ENCODE peak calls at places on chromosomes 1 and 21, in seven cellular contexts. G, B, X, T, C, P and H are unnamed samples.
A peak's percentile ranks its signal among the peaks of the same experiment; 100 is the strongest.

GRCh38 chr1:196902344-196902743 is 14.5 kb downstream of the CFHR4 start:
- DNase-seq in G (no peak), B (no peak), X (no peak), T (no peak), C (no peak), P (no peak), H (no peak)

GRCh38 chr1:207050428-207050767 is 610 bp downstream of the YOD1 start:
- DNase-seq in G (no peak), B (no peak), X (no peak), T (no peak), C (no peak), P (no peak), H (no peak)

GRCh38 chr1:119874186-119874585 is 22.1 kb downstream of the ADAM30 start:
- DNase-seq in G (no peak), B (no peak), X (no peak), T (no peak), C (no peak), P (no peak), H (no peak)

GRCh38 chr1:121517586-121518230 is 332.9 kb downstream of the SRGAP2C start:
- DNase-seq in G (no peak), B (no peak), X (no peak), T (no peak), C (no peak), P (no peak), H (no peak)

GRCh38 chr1:1954831-1955441 is 35.9 kb upstream of the TMEM52 start:
- DNase-seq in G (no peak), B (no peak), X (no peak), T (no peak), C (no peak), P (no peak), H (no peak)

GRCh38 chr1:184112176-184112948 is 60.8 kb downstream of the TSEN15 start:
- DNase-seq in G (no peak), B (no peak), X (no peak), T (no peak), C (no peak), P (no peak), H (no peak)

GRCh38 chr21:14405225-14405624 is 22.3 kb upstream of the HSPA13 start:
- DNase-seq in G (no peak), B (no peak), X (no peak), T (no peak), C (no peak), P (no peak), H (no peak)

GRCh38 chr1:1217621-1218523 is 3.9 kb upstream of the TNFRSF4 start:
- DNase-seq in G (no peak), B (no peak), X (no peak), T (no peak), C (no peak), P (no peak), H (no peak)

GRCh38 chr1:234083460-234083859 is 179.0 kb downstream of the SLC35F3 start:
- DNase-seq in G (no peak), B (no peak), X (no peak), T (no peak), C (no peak), P (no peak), H (no peak)

DNA sequence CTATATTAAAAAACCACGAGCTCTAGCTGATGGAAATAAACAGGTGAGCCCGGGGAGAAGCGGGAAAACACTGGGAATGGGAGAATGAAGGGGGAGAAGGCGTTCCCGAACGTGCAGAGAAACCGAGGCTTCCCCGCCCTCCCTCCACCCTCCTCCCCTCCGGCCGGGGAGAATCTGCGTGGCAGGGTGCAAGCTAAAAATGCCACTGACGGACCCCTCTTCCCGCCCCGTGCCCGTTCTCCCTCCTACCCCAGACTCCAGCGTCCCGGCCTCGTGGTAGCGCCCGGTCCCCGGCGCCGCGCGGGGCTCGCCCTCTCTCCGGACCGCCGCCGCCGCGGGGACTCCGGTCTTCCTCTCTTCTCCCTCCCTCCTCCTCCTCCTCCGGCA is 81.6 kb upstream of the AK4 start:
- DNase-seq in G (no peak), B (no peak), X (no peak), T (no peak), C (no peak), P (no peak), H (no peak)
- H3K4me1 ChIP-seq in G (peaks cover 2% of the 10 kb centered on the region), B (peaks cover 6% of the 10 kb centered on the region), X (peaks cover 28% of the 10 kb centered on the region), T (peaks cover 2% of the 10 kb centered on the region), C (no peaks in the 10 kb centered on the region), P (peaks cover 8% of the 10 kb centered on the region), H (no peaks in the 10 kb centered on the region)

GRCh38 chr1:199282910-199283309 is 644.1 kb downstream of the PTPRC start:
- DNase-seq in G (no peak), B (no peak), X (no peak), T (no peak), C (no peak), P (no peak), H (no peak)

GRCh38 chr1:199283814-199284213 is 645.0 kb downstream of the PTPRC start:
- DNase-seq in G (no peak), B (no peak), X (no peak), T (no peak), C (no peak), P (no peak), H (no peak)

GRCh38 chr1:199291022-199291740 is 652.3 kb downstream of the PTPRC start:
- DNase-seq in G (no peak), B (no peak), X (no peak), T (no peak), C (no peak), P (no peak), H (no peak)

GRCh38 chr1:199290186-199290585 is 651.3 kb downstream of the PTPRC start:
- DNase-seq in G (no peak), B (no peak), X (no peak), T (no peak), C (no peak), P (no peak), H (no peak)

GRCh38 chr1:199287632-199288031 is 648.8 kb downstream of the PTPRC start:
- DNase-seq in G (no peak), B (no peak), X (no peak), T (no peak), C (no peak), P (no peak), H (no peak)
- TF ChIP-seq CTCF in G (no peak), B (no peak), X (no peak), T (no peak), C (no peak), P (no peak), H (no peak)

DNA sequence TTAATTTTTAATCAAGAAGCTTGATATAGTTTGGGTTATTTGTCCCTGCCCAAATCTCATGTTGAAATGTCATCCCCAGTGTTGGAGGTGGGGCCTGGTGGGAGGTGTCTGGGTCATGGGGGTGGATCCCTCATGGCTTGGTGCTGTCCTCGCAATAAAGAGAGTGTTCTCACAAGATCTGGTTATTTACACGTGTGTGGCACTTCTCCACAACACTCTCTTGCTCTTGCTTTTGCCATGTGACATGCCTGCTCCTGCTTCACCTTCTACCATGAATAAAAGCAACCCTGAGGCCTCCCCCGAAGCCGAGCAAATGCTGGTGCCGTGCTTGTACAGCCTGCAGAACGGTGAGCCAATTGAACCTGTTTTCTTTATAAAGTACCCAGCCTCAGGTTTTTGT is 2.6 kb upstream of the CNIH3 start:
- DNase-seq in G (no peak), B (no peak), X (no peak), T (no peak), C (no peak), P (no peak), H (no peak)
- H3K27me3 ChIP-seq in G (peaks cover 45% of the 10 kb centered on the region), B (peaks cover 12% of the 10 kb centered on the region), X (peaks cover 49% of the 10 kb centered on the region), T (peaks cover 23% of the 10 kb centered on the region), C (peaks cover 8% of the 10 kb centered on the region), P (no peaks in the 10 kb centered on the region), H (peaks cover 17% of the 10 kb centered on the region)

DNA sequence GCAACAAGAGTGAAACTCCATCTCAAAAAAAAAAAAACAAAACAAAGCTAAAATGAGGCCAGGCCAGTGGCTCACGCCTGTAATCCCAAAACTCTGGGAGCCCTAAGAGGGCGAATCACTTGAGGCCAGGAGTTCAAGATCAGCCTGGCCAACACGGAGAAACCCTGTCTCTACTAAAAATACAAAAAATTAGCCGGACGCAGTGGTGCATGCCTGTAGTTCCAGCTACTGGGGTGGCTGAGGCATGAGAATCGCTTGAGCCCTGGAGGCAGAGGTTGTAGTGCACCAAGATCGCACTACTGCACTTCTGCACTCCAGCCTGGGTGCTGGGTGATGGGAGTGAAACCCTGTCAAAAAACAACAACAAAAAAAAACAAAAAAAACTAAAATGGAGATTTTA is 191.2 kb upstream of the SGIP1 start:
- DNase-seq in G (no peak), B (no peak), X (no peak), T (no peak), C (no peak), P (no peak), H (no peak)
- H3K4me1 ChIP-seq in G (peaks cover 5% of the 10 kb centered on the region), B (peaks cover 23% of the 10 kb centered on the region), X (no peaks in the 10 kb centered on the region), T (peaks cover 2% of the 10 kb centered on the region), C (no peaks in the 10 kb centered on the region), P (peaks cover 3% of the 10 kb centered on the region), H (peaks cover 55% of the 10 kb centered on the region)

DNA sequence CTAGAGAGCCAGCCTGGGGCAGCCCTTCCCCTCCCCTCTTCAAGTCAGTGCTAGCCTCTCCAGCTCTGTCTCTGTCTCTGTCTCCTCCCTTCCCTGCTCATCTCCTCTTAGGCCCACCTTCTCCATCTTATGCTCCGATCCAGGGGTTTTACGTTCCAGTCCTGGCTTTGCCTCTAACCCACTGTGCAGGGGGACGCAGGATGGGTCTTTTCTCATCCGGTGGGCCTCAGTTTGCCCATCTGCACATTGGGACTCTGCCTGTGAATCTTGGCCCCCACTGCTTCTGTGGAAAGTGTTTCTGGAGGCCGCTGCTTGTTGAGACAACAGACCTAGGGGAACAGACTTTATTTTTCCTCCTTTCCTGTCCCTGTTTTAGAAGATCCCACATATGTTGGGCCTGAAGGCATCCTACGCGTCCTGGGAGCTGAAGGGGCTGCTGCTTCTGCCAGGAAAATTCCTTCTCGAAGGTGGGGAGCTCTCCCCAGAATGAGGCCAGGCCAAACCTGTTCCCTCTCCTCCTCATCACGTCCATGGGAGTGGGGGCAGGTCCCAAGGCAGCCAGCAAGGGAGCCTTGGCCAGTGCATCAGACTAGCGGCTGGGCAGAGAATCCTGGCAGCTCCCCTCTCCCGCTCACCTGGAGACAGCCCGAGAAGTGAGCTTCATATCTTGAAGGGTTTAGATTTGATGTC is 99.5 kb upstream of the CSF3R start:
- DNase-seq in G (no peak), B (no peak), X (no peak), T (no peak), C (no peak), P (no peak), H (no peak)
- TF ChIP-seq CTCF in G (no peak), B (no peak), X (no peak), T (no peak), C (no peak), P (no peak), H (no peak)

GRCh38 chr1:18603212-18603852 is 27.3 kb upstream of the PAX7 start:
- DNase-seq in G (no peak), B (no peak), X (no peak), T (no peak), C (no peak), P (no peak), H (no peak)
- H3K27me3 ChIP-seq in G (no peaks in the 10 kb centered on the region), B (no peaks in the 10 kb centered on the region), X (peaks cover 58% of the 10 kb centered on the region), T (peaks cover 7% of the 10 kb centered on the region), C (no peaks in the 10 kb centered on the region), P (no peaks in the 10 kb centered on the region), H (no peaks in the 10 kb centered on the region)

DNA sequence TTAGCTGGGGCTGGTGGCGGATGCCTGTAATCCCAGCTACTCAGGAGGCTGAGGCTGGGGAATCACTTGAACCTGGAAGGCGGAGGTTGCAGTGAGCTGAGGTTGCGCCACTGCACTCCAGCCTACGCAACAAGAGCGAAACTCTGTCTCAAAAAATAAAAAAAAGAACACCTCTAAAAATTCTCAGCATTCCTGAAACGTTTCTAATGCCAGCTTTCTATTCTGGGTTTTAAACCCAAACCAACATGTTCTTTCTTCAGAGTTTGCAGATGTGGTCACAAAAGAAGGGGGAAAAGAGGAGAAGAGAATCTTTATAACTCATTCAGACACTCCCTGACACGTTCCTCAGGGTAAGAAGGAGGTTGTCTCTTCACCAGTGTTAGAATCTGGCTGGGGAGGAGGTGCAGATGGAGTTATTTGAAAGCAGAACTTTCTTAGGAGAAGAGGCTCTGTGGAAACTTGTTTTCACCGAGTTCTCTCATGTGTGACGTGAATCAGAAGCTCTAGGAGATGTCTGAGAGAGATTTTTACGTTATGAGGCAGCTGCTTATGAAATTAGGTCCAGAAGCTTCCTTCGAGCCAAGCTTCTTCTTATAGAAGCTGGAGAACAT is 17.8 kb upstream of the CNR2 start:
- DNase-seq in G (no peak), B (no peak), X (peak; percentile 73), T (peak; percentile 44), C (no peak), P (no peak), H (no peak)
- H3K4me1 ChIP-seq in G (no peaks in the 10 kb centered on the region), B (no peaks in the 10 kb centered on the region), X (no peaks in the 10 kb centered on the region), T (no peaks in the 10 kb centered on the region), C (no peaks in the 10 kb centered on the region), P (peaks cover 2% of the 10 kb centered on the region), H (no peaks in the 10 kb centered on the region)